ENCODE peak calls at places on chromosome 1, in six cellular contexts. G, K, N, I, V and F are unnamed samples.

GRCh38 chr1:60503216-60503615 is 429.6 kb upstream of the C1orf87 start:
- DNase-seq in V (peak), K (no peak), G (no peak), I (no peak), N (no peak), F (no peak)

GRCh38 chr1:59412705-59413326 is 115.9 kb downstream of the FGGY start:
- DNase-seq in G (no peak), V (no peak), K (no peak), N (no peak), I (no peak), F (no peak)

GRCh38 chr1:94620345-94621031 is 78.9 kb upstream of the F3 start:
- DNase-seq in V (no peak), K (no peak), N (no peak), G (no peak), I (no peak), F (no peak)

GRCh38 chr1:85465099-85465790 is at the start of gene DDAH1:
- DNase-seq in V (no peak), K (no peak), N (peak), G (no peak), I (peak), F (no peak)

GRCh38 chr1:15994590-15995351 is 9.3 kb upstream of the SRARP start:
- DNase-seq in N (peak), V (peak), I (peak), K (peak), G (peak), F (no peak)

GRCh38 chr1:53896673-53897229 is 2.8 kb downstream of the DIO1 start:
- DNase-seq in I (no peak), K (no peak), N (no peak), G (no peak), V (peak), F (no peak)

GRCh38 chr1:66951513-66951912 is 26.7 kb downstream of the MIER1 start:
- DNase-seq in V (no peak), I (no peak), G (no peak), K (no peak), N (no peak), F (no peak)

GRCh38 chr1:109625601-109626560 is 6.2 kb downstream of the AMPD2 start:
- DNase-seq in V (no peak), G (no peak), I (no peak), K (no peak), N (no peak), F (no peak)

GRCh38 chr1:22225858-22226584 is 83.1 kb upstream of the WNT4 start:
- DNase-seq in V (no peak), I (no peak), G (no peak), K (no peak), N (no peak), F (no peak)

GRCh38 chr1:109877320-109877771 is 33.3 kb upstream of the CSF1 start:
- DNase-seq in N (peak), V (peak), G (no peak), I (peak), K (no peak), F (no peak)

GRCh38 chr1:152622803-152623202 is at the start of gene LCE3A:
- DNase-seq in G (no peak), K (no peak), V (no peak), I (peak), N (no peak), F (no peak)

GRCh38 chr1:221444346-221444745 is 297.5 kb downstream of the DUSP10 start:
- DNase-seq in I (no peak), V (no peak), K (no peak), G (no peak), N (no peak), F (no peak)

GRCh38 chr1:204108312-204109141 is 35.6 kb downstream of the SOX13 start:
- DNase-seq in V (no peak), G (no peak), I (no peak), K (no peak), N (no peak), F (no peak)